ENCODE peak calls at places on chromosomes 1 and 21, in six cellular contexts. X, Q, O, W, P and D are unnamed samples.
A peak's percentile ranks its signal among the peaks of the same experiment; 100 is the strongest.

GRCh38 chr1:61606448-61607312 is 118.3 kb downstream of the TM2D1 start:
- DNase-seq in P (peak; percentile 34), W (peak; percentile 88), O (peak; percentile 81), X (no peak), Q (peak; percentile 33), D (no peak)

GRCh38 chr1:6359568-6360496 is 33.7 kb downstream of the ACOT7 start:
- DNase-seq in Q (peak; percentile 89), P (peak; percentile 88), O (peak; percentile 78), W (peak; percentile 88), X (peak; percentile 88), D (peak; percentile 92)

GRCh38 chr1:12610305-12610935 is 7.6 kb downstream of the DHRS3 start:
- DNase-seq in Q (no peak), W (peak; percentile 56), P (no peak), X (peak; percentile 67), O (no peak), D (no peak)

GRCh38 chr1:2132222-2133038 is 62.1 kb downstream of the FAAP20 start:
- DNase-seq in P (no peak), O (peak; percentile 73), X (peak; percentile 85), W (peak; percentile 57), Q (peak; percentile 57), D (no peak)

GRCh38 chr1:68213843-68214242 is 18.5 kb downstream of the WLS start:
- DNase-seq in X (peak; percentile 58), P (peak; percentile 55), O (peak; percentile 82), Q (peak; percentile 81), W (peak; percentile 79), D (no peak)

GRCh38 chr1:152917794-152918193 is 9.4 kb downstream of the IVL start:
- DNase-seq in X (peak; percentile 1), P (no peak), W (peak; percentile 9), Q (peak; percentile 16), O (no peak), D (no peak)

GRCh38 chr21:16124397-16125130 is 394.8 kb downstream of the USP25 start:
- DNase-seq in W (peak; percentile 94), X (peak; percentile 89), Q (peak; percentile 21), O (peak; percentile 65), P (no peak), D (no peak)

GRCh38 chr1:163875927-163876320 is 554.2 kb downstream of the NUF2 start:
- DNase-seq in O (no peak), W (peak; percentile 95), P (no peak), X (peak; percentile 4), Q (no peak), D (no peak)

DNA sequence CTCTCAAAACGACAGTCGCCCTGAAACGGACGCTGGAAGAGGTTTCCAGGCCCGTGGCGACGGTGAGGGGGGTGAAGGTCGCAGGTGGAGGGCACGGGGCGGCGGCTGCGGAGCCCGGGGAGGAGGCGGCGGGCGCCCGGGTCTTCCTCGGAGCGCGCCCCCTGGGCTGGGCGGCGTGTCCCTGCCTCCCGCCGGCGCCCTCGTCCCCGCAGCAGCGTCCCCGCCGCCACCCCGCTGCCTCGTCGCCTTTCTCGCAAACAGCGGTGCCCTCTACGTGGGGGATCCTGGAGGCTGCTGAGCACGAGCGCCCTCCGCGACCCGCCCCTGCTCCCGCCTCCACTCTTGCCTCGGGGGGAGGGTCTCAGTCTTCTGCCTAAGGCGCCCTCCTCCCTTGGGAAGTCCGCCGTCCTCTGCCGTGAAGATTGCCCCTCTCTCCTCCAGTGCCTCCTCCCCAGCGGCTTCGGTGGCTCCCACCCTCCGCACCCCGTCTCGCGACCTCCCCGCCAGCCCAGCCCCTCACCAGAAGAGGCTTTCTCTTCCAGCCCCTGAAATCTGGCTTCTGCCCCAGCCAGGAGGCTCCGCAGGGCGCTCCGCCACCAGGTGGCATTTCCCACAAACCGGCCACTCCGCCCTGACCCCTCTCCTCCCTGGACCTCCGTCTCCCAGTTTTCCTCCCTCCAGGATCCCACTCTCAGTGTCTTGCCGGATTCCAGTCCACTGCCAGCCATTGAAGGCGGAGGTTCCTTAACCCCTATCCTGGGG is 227.4 kb downstream of the SDCCAG8 start:
- DNase-seq in X (no peak), W (no peak), Q (peak; percentile 39), P (no peak), O (no peak), D (no peak)
- TF ChIP-seq CTCF in X (no peak), W (no peak), Q (no peak), P (no peak), O (no peak), D (no peak)

GRCh38 chr1:27010226-27010994 is 2.2 kb downstream of the TENT5B start:
- DNase-seq in X (no peak), O (no peak), Q (no peak), W (no peak), P (no peak), D (no peak)

GRCh38 chr1:27011976-27012563 is 580 bp downstream of the TENT5B start:
- DNase-seq in P (no peak), W (no peak), Q (no peak), X (no peak), O (no peak), D (no peak)

GRCh38 chr1:27009601-27010197 is 3.0 kb downstream of the TENT5B start:
- DNase-seq in X (no peak), O (no peak), P (peak; percentile 73), Q (no peak), W (no peak), D (no peak)

GRCh38 chr1:27007909-27008582 is 4.6 kb downstream of the TENT5B start:
- DNase-seq in P (peak; percentile 83), Q (no peak), X (no peak), O (no peak), W (no peak), D (no peak)

GRCh38 chr1:27011058-27011764 is 1.4 kb downstream of the TENT5B start:
- DNase-seq in X (peak; percentile 88), P (peak; percentile 58), W (peak; percentile 65), Q (peak; percentile 84), O (peak; percentile 66), D (no peak)
- H3K4me3 ChIP-seq in X (no peak overlapping the region), P (peak overlapping the region; percentile 50), W (no peak overlapping the region), Q (no peak overlapping the region), O (peak overlapping the region; percentile 11), D (no peak overlapping the region)

GRCh38 chr21:44761011-44761729 is 40.5 kb downstream of the UBE2G2 start:
- DNase-seq in P (no peak), O (no peak), X (no peak), W (no peak), Q (no peak), D (peak; percentile 14)
- TF ChIP-seq CTCF in P (no peak), O (no peak), X (no peak), W (peak; percentile 36), Q (no peak), D (peak; percentile 45)

GRCh38 chr1:199082778-199083389 is 444.0 kb downstream of the PTPRC start:
- DNase-seq in P (no peak), Q (no peak), O (no peak), W (no peak), X (no peak), D (no peak)

GRCh38 chr1:199075792-199076191 is 437.0 kb downstream of the PTPRC start:
- DNase-seq in X (no peak), Q (no peak), P (no peak), W (no peak), O (no peak), D (no peak)

GRCh38 chr1:199083680-199084079 is 444.8 kb downstream of the PTPRC start:
- DNase-seq in Q (no peak), P (no peak), X (peak; percentile 75), O (no peak), W (peak; percentile 89), D (no peak)

GRCh38 chr1:199081739-199082138 is 442.9 kb downstream of the PTPRC start:
- DNase-seq in W (no peak), P (no peak), O (no peak), Q (no peak), X (no peak), D (peak; percentile 69)

DNA sequence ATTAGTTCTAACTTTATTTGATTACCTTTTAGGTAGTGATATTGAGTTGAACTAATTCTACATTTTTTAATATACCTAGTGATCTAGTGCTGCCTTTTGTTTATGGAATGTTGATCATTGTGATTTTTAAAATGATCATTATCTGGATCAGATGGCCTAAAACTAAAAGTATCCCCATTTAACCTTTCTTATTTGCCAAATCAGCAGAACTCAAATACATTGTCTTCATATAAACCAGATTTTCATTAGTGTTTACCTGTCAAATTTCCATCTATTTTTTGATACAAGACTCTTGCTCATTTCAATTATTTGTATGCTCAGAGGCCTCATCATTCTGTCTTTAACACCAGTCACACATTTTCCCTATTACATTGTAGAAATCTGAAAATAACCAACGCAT is 441.2 kb downstream of the PTPRC start:
- DNase-seq in X (no peak), Q (no peak), P (no peak), W (no peak), O (no peak), D (no peak)
- H3K4me3 ChIP-seq in X (no peak overlapping the region), Q (no peak overlapping the region), P (no peak overlapping the region), W (no peak overlapping the region), O (no peak overlapping the region), D (no peak overlapping the region)

GRCh38 chr1:214425101-214425500 is 126.3 kb downstream of the PTPN14 start:
- DNase-seq in X (no peak), W (no peak), P (no peak), Q (no peak), O (no peak), D (no peak)
- TF ChIP-seq CTCF in X (no peak), W (no peak), P (no peak), Q (no peak), O (no peak), D (no peak)

DNA sequence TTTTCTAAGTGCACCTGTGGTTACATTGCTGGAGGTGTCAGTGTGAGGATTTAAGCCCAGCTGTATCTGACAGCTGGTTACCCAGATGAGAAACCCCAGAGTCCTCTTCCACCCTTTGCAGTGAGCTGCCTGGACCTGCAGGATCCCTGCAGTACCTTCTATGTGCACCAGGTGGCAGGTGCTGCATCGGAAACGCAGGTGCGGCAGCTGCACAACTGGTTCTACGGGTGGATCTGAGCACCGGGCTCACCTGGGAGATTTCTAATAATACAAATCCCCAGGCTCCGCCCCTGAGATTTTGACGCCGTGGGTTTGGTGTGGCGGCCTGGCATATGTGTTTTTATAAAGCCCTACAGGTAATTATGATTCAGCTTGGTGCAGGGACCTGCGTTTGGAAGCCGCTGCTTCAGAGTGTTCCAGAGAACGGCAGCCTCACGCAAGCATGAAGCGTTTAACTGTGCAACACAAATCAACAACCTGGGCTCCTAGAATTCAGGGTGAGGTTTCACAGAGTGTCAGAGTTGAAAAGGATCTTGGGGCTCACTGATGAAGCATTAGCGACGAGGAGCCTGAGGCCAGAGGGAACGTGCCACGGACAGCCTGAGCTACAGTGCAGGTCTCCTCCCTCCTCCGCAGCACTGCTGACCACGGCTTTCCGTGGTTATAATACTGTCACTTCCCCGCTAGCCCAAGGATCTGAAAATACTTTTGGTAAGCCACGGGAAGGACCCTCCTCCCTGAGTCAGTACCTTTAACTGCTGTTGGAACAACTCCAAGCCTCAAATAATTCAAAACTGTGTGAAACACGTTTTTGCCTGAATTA is 96.7 kb upstream of the TRABD2B start:
- DNase-seq in P (peak; percentile 91), X (peak; percentile 18), Q (peak; percentile 66), W (peak; percentile 21), O (peak; percentile 38), D (peak; percentile 75)
- H3K4me3 ChIP-seq in P (no peak overlapping the region), X (no peak overlapping the region), Q (no peak overlapping the region), W (no peak overlapping the region), O (no peak overlapping the region), D (no peak overlapping the region)